ENCODE peak calls at places on chromosomes 11 and 22, in seven cellular contexts. W is hepatocyte, B is right lobe of liver, O is cardiac muscle cell, C is esophagus squamous epithelium, R is fibroblast of lung, E is mucosa of descending colon. D is an unnamed sample.

GRCh38 chr11:102929966-102930365 is 25.6 kb downstream of the MMP13 start:
- DNase-seq in W (no peak), O (no peak), R (no peak), C (no peak), E (no peak), B (no peak), D (no peak)

GRCh38 chr11:87501388-87501787 is 463.7 kb downstream of the TMEM135 start:
- DNase-seq in C (no peak), W (no peak), B (no peak), O (no peak), E (no peak), R (no peak), D (no peak)

GRCh38 chr22:35631597-35631996 is 14.5 kb upstream of the MB start:
- DNase-seq in C (no peak), O (peak; percentile 60), W (peak; percentile 58), R (no peak), B (no peak), E (peak; percentile 80), D (peak; percentile 67)

GRCh38 chr11:69385466-69385820 is 91.5 kb downstream of the MYEOV start:
- DNase-seq in B (no peak), W (no peak), R (no peak), O (no peak), C (no peak), E (no peak), D (no peak)

GRCh38 chr11:134949121-134949591 is 537.1 kb upstream of the B3GAT1 start:
- DNase-seq in E (no peak), W (no peak), R (peak; percentile 90), B (no peak), O (no peak), C (no peak), D (no peak)

GRCh38 chr11:114293201-114293711 is 2.9 kb upstream of the NNMT start:
- DNase-seq in C (no peak), E (no peak), O (no peak), B (no peak), R (peak; percentile 72), W (no peak), D (no peak)

GRCh38 chr22:50276143-50276542 is 6.0 kb upstream of the MAPK11 start:
- DNase-seq in W (peak; percentile 72), B (peak; percentile 80), O (peak; percentile 29), R (peak; percentile 51), E (peak; percentile 79), C (peak; percentile 52), D (peak; percentile 63)

GRCh38 chr11:1235615-1236315 is 12.9 kb downstream of the MUC5B start:
- DNase-seq in R (no peak), C (no peak), O (no peak), E (peak; percentile 34), W (no peak), B (peak; percentile 39), D (peak; percentile 92)

GRCh38 chr11:64233913-64234839 is at the start of gene VEGFB:
- DNase-seq in R (peak; percentile 55), W (peak; percentile 86), E (peak; percentile 87), C (no peak), B (peak; percentile 81), O (peak; percentile 81), D (peak; percentile 79)

GRCh38 chr11:12144306-12145174 is 34.1 kb downstream of the MICAL2 start:
- DNase-seq in R (no peak), W (no peak), E (peak; percentile 55), B (no peak), O (no peak), C (no peak), D (no peak)

GRCh38 chr22:35191412-35191811 is 65.9 kb upstream of the HMGXB4 start:
- DNase-seq in R (peak; percentile 47), O (no peak), W (no peak), C (no peak), B (no peak), E (no peak), D (no peak)

GRCh38 chr11:76698321-76699043 is 27.9 kb upstream of the LRRC32 start:
- DNase-seq in O (no peak), R (no peak), E (no peak), B (no peak), C (no peak), W (no peak), D (peak; percentile 66)

GRCh38 chr22:30827646-30828045 is 133.0 kb downstream of the OSBP2 start:
- DNase-seq in B (no peak), O (no peak), E (no peak), C (no peak), W (no peak), R (no peak), D (no peak)

GRCh38 chr22:23225724-23226496 is 45.6 kb downstream of the BCR start:
- DNase-seq in O (no peak), R (peak; percentile 59), C (no peak), W (no peak), B (no peak), E (peak; percentile 80), D (no peak)

GRCh38 chr11:71420455-71421241 is 27.5 kb downstream of the DHCR7 start:
- DNase-seq in C (no peak), B (peak; percentile 74), O (peak; percentile 49), W (peak; percentile 75), E (peak; percentile 51), R (peak; percentile 26), D (peak; percentile 68)

GRCh38 chr11:120326228-120326627 is 1.1 kb downstream of the TLCD5 start:
- DNase-seq in R (peak; percentile 88), E (no peak), C (no peak), O (no peak), W (no peak), B (no peak), D (no peak)

GRCh38 chr11:65290448-65291165 is 24.1 kb upstream of the CDC42EP2 start:
- DNase-seq in B (peak; percentile 74), W (peak; percentile 68), C (no peak), O (peak; percentile 62), E (peak; percentile 72), R (peak; percentile 94), D (no peak)

GRCh38 chr11:64156235-64157011 is 9.5 kb downstream of the MACROD1 start:
- DNase-seq in B (no peak), C (no peak), R (no peak), W (no peak), O (no peak), E (no peak), D (peak; percentile 92)

GRCh38 chr11:121226415-121227263 is 65.9 kb upstream of the SC5D start:
- DNase-seq in E (no peak), R (no peak), B (no peak), O (no peak), W (no peak), C (no peak), D (no peak)

GRCh38 chr11:33721291-33721840 is 14.9 kb downstream of the CD59 start:
- DNase-seq in R (peak; percentile 80), C (no peak), B (no peak), O (no peak), E (no peak), W (no peak), D (peak; percentile 37)

GRCh38 chr22:36383110-36383581 is 4.6 kb downstream of the MYH9 start:
- DNase-seq in E (no peak), R (peak; percentile 98), C (no peak), B (no peak), W (no peak), O (no peak), D (no peak)

DNA sequence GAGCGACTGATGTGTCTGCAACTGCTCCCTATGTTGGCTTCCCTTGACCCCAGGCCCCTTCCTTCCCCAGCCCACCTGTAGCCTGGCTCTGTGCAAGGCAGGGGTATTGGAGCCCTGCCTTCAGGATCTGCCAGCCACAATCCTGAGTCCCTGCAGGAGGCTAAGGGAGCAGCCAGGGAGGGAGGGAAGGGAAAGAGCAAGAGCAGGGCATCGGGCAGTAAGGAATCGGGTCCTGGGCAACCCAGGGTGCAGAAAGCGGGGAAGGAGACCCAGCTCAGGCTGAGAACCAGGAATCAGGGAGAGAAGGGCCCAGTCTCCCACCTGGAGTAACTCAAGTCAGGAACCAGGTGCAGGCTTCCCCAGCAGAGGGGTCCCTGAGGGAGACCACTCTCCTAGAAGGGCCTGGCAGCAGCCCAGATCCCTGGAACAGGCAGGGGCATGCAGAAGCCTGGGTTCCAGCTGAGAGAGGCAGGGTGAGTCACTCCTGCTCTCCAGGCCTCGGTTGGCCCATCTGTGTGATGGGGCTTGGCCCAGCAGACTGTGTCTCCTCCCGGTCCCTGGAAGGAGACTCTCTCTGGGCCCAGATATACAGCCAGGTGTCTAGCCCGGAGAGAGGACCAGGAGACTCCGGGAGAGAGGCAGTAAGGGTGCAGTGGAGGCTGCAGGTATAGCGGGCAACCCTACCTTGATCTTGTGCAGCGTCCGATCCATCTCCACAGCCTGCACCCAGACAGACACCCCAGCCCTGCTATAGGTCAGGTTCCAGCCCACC is 13.4 kb downstream of the STARD10 start:
- DNase-seq in E (peak; percentile 49), W (no peak), R (no peak), B (peak; percentile 50), C (no peak), O (no peak), D (no peak)
- H3K4me3 ChIP-seq in E (peak overlapping the region; percentile 72), W (peak overlapping the region; percentile 96), R (peak overlapping the region; percentile 10), B (peak overlapping the region; percentile 65), C (peak overlapping the region; percentile 88), O (peak overlapping the region; percentile 75), D (peak overlapping the region; percentile 45)

GRCh38 chr11:44787981-44788380 is 61.2 kb downstream of the TSPAN18 start:
- DNase-seq in B (no peak), E (no peak), O (no peak), R (no peak), C (no peak), W (no peak), D (no peak)
- TF ChIP-seq CTCF in B (no peak), E (no peak), O (no peak), R (no peak), C (no peak), W (no peak), D (no peak)

GRCh38 chr22:47299211-47299878 is 536.9 kb downstream of the TBC1D22A start:
- DNase-seq in W (no peak), C (no peak), B (no peak), R (no peak), E (no peak), O (no peak), D (no peak)
- H3K9me3 ChIP-seq in W (no peaks in the 10 kb centered on the region), C (no peaks in the 10 kb centered on the region), B (no peaks in the 10 kb centered on the region), R (no peaks in the 10 kb centered on the region), E (no peaks in the 10 kb centered on the region), O (no peaks in the 10 kb centered on the region), D (no peaks in the 10 kb centered on the region)

DNA sequence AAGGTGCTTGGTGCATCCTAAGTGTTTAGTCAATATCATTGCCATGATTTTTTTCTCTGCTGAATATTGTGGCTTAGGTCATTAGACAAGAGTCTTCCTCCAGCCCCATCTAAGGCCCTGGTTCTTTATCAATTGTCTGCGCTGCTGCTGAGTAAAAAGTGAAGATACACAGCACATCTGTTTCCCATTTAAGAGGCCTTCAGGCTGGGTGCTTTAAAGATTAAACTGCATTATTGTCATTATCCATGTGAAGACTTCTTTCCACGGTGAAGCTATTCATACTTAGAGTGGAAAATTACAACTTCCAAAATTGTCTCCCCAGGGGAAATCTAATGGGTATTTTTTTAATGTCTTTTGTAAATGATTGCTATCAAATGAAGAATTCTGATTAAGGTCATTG is 719.8 kb upstream of the LRRC4C start:
- DNase-seq in R (no peak), O (no peak), E (no peak), B (no peak), W (no peak), C (no peak), D (no peak)
- H3K4me3 ChIP-seq in R (no peak overlapping the region), O (no peak overlapping the region), E (no peak overlapping the region), B (no peak overlapping the region), W (no peak overlapping the region), C (no peak overlapping the region), D (no peak overlapping the region)

GRCh38 chr11:62322524-62322923 is 14.7 kb upstream of the ASRGL1 start:
- DNase-seq in O (no peak), W (peak; percentile 45), C (no peak), E (no peak), R (no peak), B (no peak), D (no peak)
- TF ChIP-seq CTCF in O (no peak), W (no peak), C (no peak), E (no peak), R (no peak), B (no peak), D (no peak)

D was measured in WERI-Rb-1.